ENCODE peak calls at places on chromosomes 2 and 18, in four cellular contexts. C, Q, H and E are unnamed samples. For H3K4me1 and H3K27me3, the result is how much of the 10 kb centered on the place peaks cover.

GRCh38 chr18:25284278-25284677 is 67.7 kb downstream of the ZNF521 start:
- DNase-seq in C (no peak), Q (no peak), H (no peak), E (no peak)

GRCh38 chr2:231336700-231337099 is 58.8 kb upstream of the B3GNT7 start:
- DNase-seq in C (no peak), Q (no peak), H (no peak), E (no peak)

GRCh38 chr18:8254664-8255063 is 354.6 kb upstream of the RAB12 start:
- DNase-seq in C (no peak), Q (no peak), H (no peak), E (no peak)

GRCh38 chr2:183868707-183869106 is 729.6 kb upstream of the ZNF804A start:
- DNase-seq in C (no peak), Q (no peak), H (no peak), E (no peak)

GRCh38 chr2:120344214-120344990 is 1.5 kb upstream of the INHBB start:
- DNase-seq in C (peak), Q (no peak), H (no peak), E (no peak)

GRCh38 chr18:58400337-58400885 is 228.5 kb downstream of the ALPK2 start:
- DNase-seq in C (no peak), Q (no peak), H (no peak), E (no peak)

GRCh38 chr2:204453730-204454167 is 91.5 kb upstream of the PARD3B start:
- DNase-seq in C (peak), Q (no peak), H (peak), E (no peak)

GRCh38 chr2:28413896-28414290 is 21.2 kb downstream of the FOSL2 start:
- DNase-seq in C (no peak), Q (no peak), H (no peak), E (no peak)

GRCh38 chr18:60176271-60176670 is 196.3 kb downstream of the MC4R start:
- DNase-seq in C (no peak), Q (no peak), H (no peak), E (no peak)

GRCh38 chr2:145751634-145752033 is 1231.7 kb upstream of the ZEB2 start:
- DNase-seq in C (no peak), Q (no peak), H (no peak), E (no peak)

GRCh38 chr2:150824118-150824517 is 336.7 kb upstream of the RND3 start:
- DNase-seq in C (no peak), Q (no peak), H (no peak), E (no peak)

GRCh38 chr2:181859123-181859522 is 32.4 kb upstream of the ITPRID2 start:
- DNase-seq in C (no peak), Q (no peak), H (peak), E (no peak)

GRCh38 chr2:200259577-200259957 is 46.9 kb upstream of the SPATS2L start:
- DNase-seq in C (no peak), Q (no peak), H (no peak), E (no peak)

GRCh38 chr2:195212586-195212985 is 444.4 kb upstream of the SLC39A10 start:
- DNase-seq in C (no peak), Q (no peak), H (no peak), E (no peak)

GRCh38 chr2:239200646-239201530 is 199.9 kb downstream of the HDAC4 start:
- DNase-seq in C (no peak), Q (no peak), H (peak), E (no peak)

GRCh38 chr18:26804474-26804873 is 61.0 kb downstream of the AQP4 start:
- DNase-seq in C (peak), Q (no peak), H (no peak), E (no peak)

GRCh38 chr2:206790311-206790935 is 25.0 kb downstream of the FASTKD2 start:
- DNase-seq in C (no peak), Q (no peak), H (no peak), E (no peak)

GRCh38 chr2:157302492-157303099 is 23.0 kb downstream of the ERMN start:
- DNase-seq in C (peak), Q (peak), H (no peak), E (no peak)

GRCh38 chr2:126399001-126399400 is 257.0 kb upstream of the GYPC start:
- DNase-seq in C (no peak), Q (peak), H (no peak), E (no peak)

GRCh38 chr2:118345465-118345864 is 257.2 kb downstream of the INSIG2 start:
- DNase-seq in C (no peak), Q (no peak), H (no peak), E (no peak)

GRCh38 chr2:162232027-162232426 is 11.2 kb downstream of the FAP start:
- DNase-seq in C (no peak), Q (no peak), H (no peak), E (no peak)

GRCh38 chr2:200300065-200300464 is 6.4 kb upstream of the SPATS2L start:
- DNase-seq in C (no peak), Q (no peak), H (no peak), E (no peak)

GRCh38 chr18:3661121-3661520 is 211.1 kb downstream of the TGIF1 start:
- DNase-seq in C (no peak), Q (no peak), H (no peak), E (no peak)

GRCh38 chr18:74276609-74277008 is 15.2 kb downstream of the CYB5A start:
- DNase-seq in C (no peak), Q (no peak), H (no peak), E (no peak)

GRCh38 chr2:111632661-111633060 is 251.3 kb downstream of the ANAPC1 start:
- DNase-seq in C (no peak), Q (no peak), H (no peak), E (no peak)

GRCh38 chr2:16113568-16114549 is 173.5 kb downstream of the MYCN start:
- DNase-seq in C (no peak), Q (no peak), H (no peak), E (no peak)

GRCh38 chr2:137659616-137660015 is 304.7 kb upstream of the HNMT start:
- DNase-seq in C (peak), Q (peak), H (peak), E (no peak)

GRCh38 chr2:134669731-134670669 is 48.8 kb downstream of the TMEM163 start:
- DNase-seq in C (no peak), Q (no peak), H (peak), E (no peak)

GRCh38 chr2:40028792-40029488 is 249.9 kb upstream of the THUMPD2 start:
- DNase-seq in C (no peak), Q (no peak), H (no peak), E (no peak)

GRCh38 chr18:37315935-37316334 is 249.7 kb downstream of the CELF4 start:
- DNase-seq in C (no peak), Q (no peak), H (no peak), E (no peak)

GRCh38 chr2:15561574-15562344 is 625 bp upstream of the NBAS start:
- DNase-seq in C (peak), Q (peak), H (no peak), E (no peak)

GRCh38 chr2:27237341-27237945 is 20.3 kb downstream of the CAD start:
- DNase-seq in C (no peak), Q (no peak), H (no peak), E (no peak)

GRCh38 chr2:239588451-239589269 is 187.8 kb upstream of the HDAC4 start:
- DNase-seq in C (no peak), Q (no peak), H (no peak), E (no peak)

GRCh38 chr2:78992451-78992806 is 33.1 kb upstream of the REG3G start:
- DNase-seq in C (peak), Q (peak), H (no peak), E (no peak)

GRCh38 chr2:106694960-106695470 is 191.0 kb downstream of the ST6GAL2 start:
- DNase-seq in C (no peak), Q (no peak), H (no peak), E (no peak)

GRCh38 chr18:22221350-22221749 is 52.0 kb downstream of the GATA6 start:
- DNase-seq in C (no peak), Q (no peak), H (no peak), E (no peak)

GRCh38 chr2:147525724-147526489 is 318.9 kb upstream of the ACVR2A start:
- DNase-seq in C (no peak), Q (no peak), H (no peak), E (no peak)
- H3K4me1 ChIP-seq in C (under half), Q (under half), H (under half), E (under half)

GRCh38 chr18:79625195-79625923 is 54.2 kb upstream of the CTDP1 start:
- DNase-seq in C (no peak), Q (no peak), H (no peak), E (no peak)
- H3K27me3 ChIP-seq in C (half or more), Q (under half), H (half or more), E (under half)

GRCh38 chr18:68925268-68925667 is 127.4 kb downstream of the CCDC102B start:
- DNase-seq in C (no peak), Q (peak), H (no peak), E (no peak)
- TF ChIP-seq CTCF in C (peak), Q (peak), H (no peak), E (no peak)

GRCh38 chr2:240963065-240963375 is 35.4 kb upstream of the SNED1 start:
- DNase-seq in C (no peak), Q (no peak), H (peak), E (no peak)
- H3K4me1 ChIP-seq in C (under half), Q (half or more), H (under half), E (half or more)